ENCODE peak calls at places on chromosomes 1 and 21, in eight cellular contexts. R, X, U, K, A, G, P and Z are unnamed samples.

GRCh38 chr1:50423670-50424000 is 392 bp upstream of the DMRTA2 start:
- DNase-seq in A (no peak), K (no peak), R (no peak), U (no peak), P (no peak), X (peak), G (no peak), Z (peak)

GRCh38 chr1:48084826-48085225 is 87.6 kb upstream of the TRABD2B start:
- DNase-seq in K (no peak), P (no peak), U (no peak), G (no peak), R (no peak), X (no peak), A (no peak), Z (no peak)

GRCh38 chr1:180530501-180530900 is 28.1 kb upstream of the ACBD6 start:
- DNase-seq in A (peak), U (no peak), X (no peak), G (peak), P (no peak), R (peak), K (no peak), Z (peak)

GRCh38 chr1:214396319-214396718 is 115.4 kb downstream of the SMYD2 start:
- DNase-seq in P (no peak), K (no peak), U (no peak), A (no peak), X (no peak), G (no peak), R (peak), Z (no peak)

GRCh38 chr1:53477626-53478025 is 18.4 kb downstream of the DMRTB1 start:
- DNase-seq in A (no peak), U (no peak), P (peak), K (no peak), R (no peak), G (no peak), X (no peak), Z (no peak)

GRCh38 chr21:40284481-40284880 is 417.2 kb downstream of the PCP4 start:
- DNase-seq in X (no peak), R (no peak), K (no peak), A (no peak), G (no peak), P (no peak), U (no peak), Z (no peak)

GRCh38 chr1:206471415-206471801 is 1.1 kb downstream of the IKBKE start:
- DNase-seq in R (no peak), K (no peak), P (no peak), U (no peak), X (peak), A (no peak), G (no peak), Z (no peak)

GRCh38 chr1:44059181-44059661 is 28.0 kb upstream of the SLC6A9 start:
- DNase-seq in U (no peak), G (no peak), R (no peak), K (no peak), A (no peak), X (no peak), P (no peak), Z (no peak)

GRCh38 chr21:30642564-30642963 is at the start of gene KRTAP20-3:
- DNase-seq in U (no peak), K (no peak), P (no peak), R (no peak), X (no peak), A (no peak), G (no peak), Z (no peak)

GRCh38 chr21:22764222-22764621 is 1766.0 kb downstream of the NCAM2 start:
- DNase-seq in R (no peak), K (no peak), A (no peak), X (no peak), P (no peak), U (no peak), G (no peak), Z (no peak)

GRCh38 chr1:241551759-241552638 is 19.8 kb downstream of the KMO start:
- DNase-seq in K (no peak), U (no peak), R (no peak), G (no peak), A (no peak), X (peak), P (no peak), Z (no peak)

GRCh38 chr1:7770620-7770938 is 517 bp upstream of the VAMP3 start:
- DNase-seq in P (no peak), A (no peak), G (no peak), R (no peak), K (no peak), X (no peak), U (no peak), Z (no peak)

GRCh38 chr1:245098924-245099323 is 55.9 kb upstream of the KIF26B start:
- DNase-seq in U (no peak), X (no peak), R (no peak), P (no peak), A (no peak), G (no peak), K (no peak), Z (no peak)

GRCh38 chr1:47536646-47537118 is 98.8 kb downstream of the FOXD2 start:
- DNase-seq in K (no peak), P (no peak), G (no peak), X (no peak), U (no peak), A (no peak), R (no peak), Z (no peak)

GRCh38 chr1:86018311-86018923 is 138.2 kb downstream of the COL24A1 start:
- DNase-seq in X (no peak), R (no peak), A (peak), K (peak), G (no peak), U (no peak), P (no peak), Z (peak)

GRCh38 chr1:48661726-48662483 is 114.8 kb downstream of the BEND5 start:
- DNase-seq in P (no peak), R (no peak), K (no peak), X (no peak), G (no peak), U (no peak), A (no peak), Z (no peak)

GRCh38 chr21:18468775-18469174 is 65.2 kb upstream of the TMPRSS15 start:
- DNase-seq in G (no peak), U (no peak), K (no peak), P (no peak), X (no peak), R (no peak), A (no peak), Z (no peak)

GRCh38 chr1:203274603-203275381 is 30.5 kb upstream of the BTG2 start:
- DNase-seq in U (no peak), P (peak), G (no peak), K (no peak), A (no peak), X (no peak), R (peak), Z (no peak)

GRCh38 chr1:106912146-106912545 is 144.3 kb upstream of the PRMT6 start:
- DNase-seq in R (peak), A (no peak), K (no peak), P (no peak), U (no peak), X (no peak), G (peak), Z (no peak)

GRCh38 chr1:180136311-180136967 is 18.2 kb upstream of the QSOX1 start:
- DNase-seq in X (no peak), R (no peak), U (no peak), K (no peak), G (no peak), A (no peak), P (no peak), Z (no peak)

GRCh38 chr21:44394733-44395132 is 41.3 kb downstream of the TRPM2 start:
- DNase-seq in K (no peak), G (no peak), U (no peak), R (no peak), P (no peak), A (no peak), X (no peak), Z (no peak)

GRCh38 chr1:47226121-47226977 is 5.7 kb downstream of the TAL1 start:
- DNase-seq in K (peak), U (no peak), R (no peak), X (no peak), P (no peak), G (no peak), A (no peak), Z (peak)